ENCODE peak calls at places on chromosomes 16 and 17, in four cellular contexts. Y is gastrocnemius medialis, V is breast epithelium, G is sigmoid colon. K is an unnamed sample.

GRCh38 chr16:4172070-4172469 is 55.8 kb upstream of the ADCY9 start:
- DNase-seq in Y (no peak), V (no peak), G (no peak), K (no peak)

GRCh38 chr17:66580178-66580577 is 254.7 kb upstream of the CACNG5 start:
- DNase-seq in Y (no peak), V (no peak), G (peak), K (peak)

GRCh38 chr17:73434154-73434553 is 122.4 kb upstream of the CDC42EP4 start:
- DNase-seq in Y (no peak), V (no peak), G (no peak), K (no peak)

GRCh38 chr16:25707982-25708583 is 16.3 kb downstream of the HS3ST4 start:
- DNase-seq in Y (no peak), V (no peak), G (no peak), K (no peak)

GRCh38 chr17:15385305-15385704 is 43.9 kb upstream of the TEKT3 start:
- DNase-seq in Y (no peak), V (no peak), G (no peak), K (no peak)

GRCh38 chr17:19748807-19749193 is 702 bp upstream of the ALDH3A1 start:
- DNase-seq in Y (no peak), V (no peak), G (no peak), K (no peak)

GRCh38 chr16:88899901-88900648 is 33.6 kb upstream of the PABPN1L start:
- DNase-seq in Y (no peak), V (no peak), G (no peak), K (no peak)

GRCh38 chr17:9797965-9798364 is 6.6 kb upstream of the DHRS7C start:
- DNase-seq in Y (no peak), V (no peak), G (no peak), K (no peak)

GRCh38 chr17:77449373-77449907 is 308.7 kb downstream of the SEC14L1 start:
- DNase-seq in Y (no peak), V (no peak), G (no peak), K (no peak)

GRCh38 chr16:4376820-4377572 is 5.3 kb downstream of the VASN start:
- DNase-seq in Y (no peak), V (no peak), G (no peak), K (no peak)

GRCh38 chr17:33725675-33726271 is 432.7 kb upstream of the ASIC2 start:
- DNase-seq in Y (no peak), V (no peak), G (no peak), K (no peak)

GRCh38 chr17:21689604-21690003 is 2.7 kb upstream of the KCNJ18 start:
- DNase-seq in Y (no peak), V (no peak), G (peak), K (peak)

GRCh38 chr16:82257990-82258389 is 88.0 kb upstream of the MPHOSPH6 start:
- DNase-seq in Y (no peak), V (no peak), G (no peak), K (no peak)

GRCh38 chr17:75550139-75550465 is 24.6 kb downstream of the LLGL2 start:
- DNase-seq in Y (no peak), V (no peak), G (no peak), K (no peak)

GRCh38 chr17:7667616-7668406 is 17.1 kb downstream of the ATP1B2 start:
- DNase-seq in Y (no peak), V (no peak), G (no peak), K (no peak)

GRCh38 chr17:81342700-81343070 is 47.6 kb upstream of the SLC38A10 start:
- DNase-seq in Y (peak), V (no peak), G (peak), K (peak)

GRCh38 chr17:82399030-82399429 is 19.1 kb upstream of the HEXD start:
- DNase-seq in Y (peak), V (no peak), G (no peak), K (no peak)

GRCh38 chr16:50960517-50961202 is 190.4 kb downstream of the SALL1 start:
- DNase-seq in Y (no peak), V (no peak), G (no peak), K (no peak)

GRCh38 chr17:42518046-42518754 is 17.8 kb upstream of the NAGLU start:
- DNase-seq in Y (peak), V (peak), G (peak), K (peak)

GRCh38 chr17:42521036-42521435 is 15.0 kb upstream of the NAGLU start:
- DNase-seq in Y (no peak), V (no peak), G (no peak), K (no peak)

GRCh38 chr17:42518755-42519545 is 17.1 kb upstream of the NAGLU start:
- DNase-seq in Y (peak), V (no peak), G (peak), K (peak)

GRCh38 chr17:42520540-42520951 is 15.5 kb upstream of the NAGLU start:
- DNase-seq in Y (no peak), V (no peak), G (no peak), K (peak)

DNA sequence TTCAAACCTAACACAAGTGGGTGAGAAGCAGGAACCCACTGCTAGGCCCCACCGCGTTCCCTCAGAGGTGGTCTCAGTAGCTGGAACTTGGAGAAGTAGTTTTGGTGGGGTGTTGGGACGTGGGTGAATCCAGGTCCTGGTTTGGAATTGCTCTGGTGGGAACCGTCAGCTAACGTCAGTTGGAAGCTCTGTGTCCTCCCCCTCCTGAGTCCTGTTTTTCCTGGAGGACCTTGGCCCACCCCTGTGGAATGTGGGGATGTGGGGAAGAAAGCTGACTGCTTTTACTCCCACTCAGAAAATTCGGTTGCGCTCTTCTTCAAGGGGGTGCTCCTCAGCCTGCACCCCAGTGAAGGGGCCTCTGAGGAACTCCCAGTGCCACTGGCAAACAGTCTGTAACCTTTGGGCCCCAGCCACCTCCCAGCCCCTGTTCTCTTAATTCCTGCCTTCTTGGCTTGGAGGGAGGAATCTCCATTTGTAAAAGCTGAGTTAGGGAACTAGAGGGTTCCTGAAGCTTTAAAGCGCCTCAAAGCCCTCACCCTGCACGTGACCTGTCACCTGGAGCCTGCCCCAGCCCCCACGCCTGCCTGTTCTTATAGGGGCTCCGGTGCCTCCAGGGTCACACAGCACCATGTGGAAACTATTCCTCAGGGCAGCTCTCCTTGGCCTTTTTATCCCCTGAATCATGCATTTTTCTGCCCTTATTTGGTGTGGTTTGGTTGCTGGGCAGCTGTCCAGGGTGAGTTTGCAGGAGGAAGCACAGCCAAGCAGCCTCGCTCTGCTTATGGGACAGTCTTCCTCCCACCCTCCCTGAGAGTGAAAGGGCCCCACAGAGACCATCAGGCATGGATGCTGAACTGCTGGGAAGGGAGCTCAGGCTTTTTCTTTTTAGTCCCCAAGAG is 16.2 kb upstream of the NAGLU start:
- DNase-seq in Y (peak), V (peak), G (peak), K (peak)
- TF ChIP-seq POLR2A in Y (no peak), V (no peak), G (no peak), K (no peak)

GRCh38 chr17:39737331-39737760 is 392 bp upstream of the GRB7 start:
- DNase-seq in Y (no peak), V (no peak), G (no peak), K (no peak)

GRCh38 chr17:39739020-39739884 is 1.5 kb downstream of the GRB7 start:
- DNase-seq in Y (no peak), V (peak), G (no peak), K (peak)

GRCh38 chr17:39739885-39740356 is 2.2 kb downstream of the GRB7 start:
- DNase-seq in Y (no peak), V (no peak), G (no peak), K (no peak)

GRCh38 chr17:39737761-39738567 is at the start of gene GRB7:
- DNase-seq in Y (no peak), V (peak), G (no peak), K (no peak)

DNA sequence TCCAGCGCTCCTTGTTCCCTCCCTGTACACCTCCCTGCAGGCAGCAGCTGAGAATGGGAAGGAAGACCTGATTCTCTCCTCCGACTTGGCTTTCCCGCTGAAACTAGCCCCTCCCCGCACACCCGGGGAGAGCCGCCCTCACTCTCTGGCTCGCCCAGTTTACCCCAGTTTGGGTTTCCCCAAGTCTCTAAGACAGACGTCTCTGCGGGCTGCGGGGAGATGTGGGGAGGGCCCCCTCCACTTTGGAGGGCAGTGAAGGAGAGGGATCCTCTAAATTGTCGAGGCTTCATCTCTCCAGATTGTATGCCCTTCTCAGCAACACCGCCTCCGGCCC is 797 bp downstream of the GRB7 start:
- DNase-seq in Y (no peak), V (peak), G (no peak), K (no peak)
- H3K27ac ChIP-seq in Y (no peak), V (peak), G (no peak), K (no peak)

GRCh38 chr17:41792835-41793748 is 6.6 kb upstream of the JUP start:
- DNase-seq in Y (no peak), V (peak), G (no peak), K (peak)
- TF ChIP-seq POLR2A in Y (no peak), V (no peak), G (no peak), K (no peak)

GRCh38 chr16:27721548-27722265 is 171.8 kb downstream of the KATNIP start:
- DNase-seq in Y (peak), V (no peak), G (peak), K (peak)
- H3K27ac ChIP-seq in Y (peak), V (peak), G (peak), K (peak)

GRCh38 chr17:45246338-45246737 is 15.6 kb downstream of the SPATA32 start:
- DNase-seq in Y (no peak), V (no peak), G (no peak), K (no peak)

GRCh38 chr17:45244725-45245656 is 16.9 kb downstream of the SPATA32 start:
- DNase-seq in Y (no peak), V (no peak), G (no peak), K (no peak)

GRCh38 chr17:45247429-45248131 is 14.3 kb downstream of the SPATA32 start:
- DNase-seq in Y (peak), V (peak), G (peak), K (peak)

GRCh38 chr17:45246861-45247428 is 14.9 kb downstream of the SPATA32 start:
- DNase-seq in Y (no peak), V (no peak), G (no peak), K (no peak)

GRCh38 chr17:45248132-45248936 is 13.6 kb downstream of the SPATA32 start:
- DNase-seq in Y (no peak), V (peak), G (no peak), K (no peak)
- TF ChIP-seq POLR2A in Y (no peak), V (no peak), G (no peak), K (no peak)

DNA sequence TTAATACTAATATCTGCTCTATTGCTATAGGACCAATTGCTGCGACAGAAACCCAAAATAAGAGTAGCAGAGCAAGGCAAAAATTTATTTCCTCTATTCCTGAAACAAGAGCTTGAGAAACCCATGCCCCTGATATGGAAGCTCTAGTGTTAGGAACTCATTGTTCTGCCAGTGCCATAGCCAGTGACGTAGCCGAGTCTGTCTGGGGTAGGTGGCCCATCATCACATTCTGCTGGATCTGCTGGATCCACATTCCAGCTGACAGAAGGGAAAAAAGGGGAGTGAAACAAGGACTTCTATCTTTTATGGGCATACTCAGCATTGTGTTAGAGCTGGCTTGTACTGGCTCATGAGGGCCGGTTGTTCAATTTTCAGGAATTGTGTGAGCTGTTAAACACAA is 248.9 kb upstream of the MON1B start:
- DNase-seq in Y (no peak), V (no peak), G (no peak), K (no peak)
- H3K27ac ChIP-seq in Y (no peak), V (no peak), G (no peak), K (no peak)